ENCODE peak calls at places on chromosomes 11 and 22, in nine cellular contexts. One of them, this sample, is unnamed.

GRCh38 chr11:118002541-118003019 is 16.4 kb downstream of the IL10RA start:
- DNase-seq in GM23338: peak; percentile 35
- DNase-seq in psoas muscle: no peak
- DNase-seq in choroid plexus epithelial cell: no peak
- DNase-seq in ovary: peak; percentile 57
- DNase-seq in body of pancreas: peak; percentile 32
- DNase-seq in progenitor cell of endocrine pancreas: no peak
- DNase-seq in fibroblast of pulmonary artery: peak; percentile 52
- DNase-seq in CD8-positive, alpha-beta T cell: no peak
- DNase-seq in this sample: no peak

GRCh38 chr11:46049325-46049860 is 71.9 kb downstream of the PHF21A start:
- DNase-seq in body of pancreas: no peak
- DNase-seq in ovary: no peak
- DNase-seq in choroid plexus epithelial cell: no peak
- DNase-seq in fibroblast of pulmonary artery: no peak
- DNase-seq in GM23338: no peak
- DNase-seq in psoas muscle: no peak
- DNase-seq in progenitor cell of endocrine pancreas: no peak
- DNase-seq in CD8-positive, alpha-beta T cell: no peak
- DNase-seq in this sample: no peak

GRCh38 chr11:76025817-76026216 is 180.5 kb downstream of the WNT11 start:
- DNase-seq in ovary: no peak
- DNase-seq in choroid plexus epithelial cell: no peak
- DNase-seq in CD8-positive, alpha-beta T cell: no peak
- DNase-seq in GM23338: no peak
- DNase-seq in psoas muscle: no peak
- DNase-seq in progenitor cell of endocrine pancreas: no peak
- DNase-seq in body of pancreas: no peak
- DNase-seq in fibroblast of pulmonary artery: no peak
- DNase-seq in this sample: no peak

GRCh38 chr11:737366-737765 is 9.9 kb upstream of the TALDO1 start:
- DNase-seq in psoas muscle: no peak
- DNase-seq in fibroblast of pulmonary artery: no peak
- DNase-seq in GM23338: no peak
- DNase-seq in body of pancreas: no peak
- DNase-seq in CD8-positive, alpha-beta T cell: no peak
- DNase-seq in choroid plexus epithelial cell: no peak
- DNase-seq in ovary: no peak
- DNase-seq in progenitor cell of endocrine pancreas: no peak
- DNase-seq in this sample: no peak

GRCh38 chr11:78907636-78908035 is 333.0 kb upstream of the NARS2 start:
- DNase-seq in ovary: no peak
- DNase-seq in body of pancreas: no peak
- DNase-seq in CD8-positive, alpha-beta T cell: no peak
- DNase-seq in fibroblast of pulmonary artery: no peak
- DNase-seq in GM23338: no peak
- DNase-seq in choroid plexus epithelial cell: no peak
- DNase-seq in psoas muscle: no peak
- DNase-seq in progenitor cell of endocrine pancreas: no peak
- DNase-seq in this sample: no peak

GRCh38 chr11:87301785-87302540 is 264.2 kb downstream of the TMEM135 start:
- DNase-seq in progenitor cell of endocrine pancreas: no peak
- DNase-seq in GM23338: peak; percentile 37
- DNase-seq in ovary: no peak
- DNase-seq in body of pancreas: no peak
- DNase-seq in fibroblast of pulmonary artery: no peak
- DNase-seq in choroid plexus epithelial cell: peak; percentile 32
- DNase-seq in CD8-positive, alpha-beta T cell: no peak
- DNase-seq in psoas muscle: no peak
- DNase-seq in this sample: no peak

GRCh38 chr22:25514436-25514835 is 50.0 kb upstream of the GRK3 start:
- DNase-seq in progenitor cell of endocrine pancreas: no peak
- DNase-seq in ovary: no peak
- DNase-seq in body of pancreas: no peak
- DNase-seq in fibroblast of pulmonary artery: no peak
- DNase-seq in CD8-positive, alpha-beta T cell: no peak
- DNase-seq in GM23338: peak; percentile 83
- DNase-seq in choroid plexus epithelial cell: no peak
- DNase-seq in psoas muscle: no peak
- DNase-seq in this sample: no peak

GRCh38 chr11:70883973-70884688 is 368.2 kb downstream of the SHANK2 start:
- DNase-seq in GM23338: no peak
- DNase-seq in fibroblast of pulmonary artery: no peak
- DNase-seq in body of pancreas: no peak
- DNase-seq in CD8-positive, alpha-beta T cell: no peak
- DNase-seq in ovary: no peak
- DNase-seq in psoas muscle: no peak
- DNase-seq in choroid plexus epithelial cell: no peak
- DNase-seq in progenitor cell of endocrine pancreas: no peak
- DNase-seq in this sample: no peak

GRCh38 chr11:44236261-44236660 is 73.7 kb downstream of the ALX4 start:
- DNase-seq in ovary: no peak
- DNase-seq in body of pancreas: no peak
- DNase-seq in GM23338: no peak
- DNase-seq in fibroblast of pulmonary artery: no peak
- DNase-seq in CD8-positive, alpha-beta T cell: no peak
- DNase-seq in choroid plexus epithelial cell: no peak
- DNase-seq in progenitor cell of endocrine pancreas: no peak
- DNase-seq in psoas muscle: no peak
- DNase-seq in this sample: no peak

GRCh38 chr11:16001044-16001568 is 355.2 kb downstream of the SOX6 start:
- DNase-seq in fibroblast of pulmonary artery: no peak
- DNase-seq in psoas muscle: no peak
- DNase-seq in body of pancreas: no peak
- DNase-seq in GM23338: no peak
- DNase-seq in progenitor cell of endocrine pancreas: no peak
- DNase-seq in ovary: no peak
- DNase-seq in choroid plexus epithelial cell: no peak
- DNase-seq in CD8-positive, alpha-beta T cell: no peak
- DNase-seq in this sample: no peak

GRCh38 chr11:16007514-16007913 is 348.8 kb downstream of the SOX6 start:
- DNase-seq in progenitor cell of endocrine pancreas: no peak
- DNase-seq in fibroblast of pulmonary artery: no peak
- DNase-seq in GM23338: no peak
- DNase-seq in ovary: no peak
- DNase-seq in CD8-positive, alpha-beta T cell: no peak
- DNase-seq in choroid plexus epithelial cell: no peak
- DNase-seq in body of pancreas: no peak
- DNase-seq in psoas muscle: no peak
- DNase-seq in this sample: no peak

GRCh38 chr11:16000065-16000464 is 356.3 kb downstream of the SOX6 start:
- DNase-seq in body of pancreas: no peak
- DNase-seq in ovary: no peak
- DNase-seq in CD8-positive, alpha-beta T cell: no peak
- DNase-seq in psoas muscle: no peak
- DNase-seq in fibroblast of pulmonary artery: peak; percentile 84
- DNase-seq in GM23338: no peak
- DNase-seq in progenitor cell of endocrine pancreas: no peak
- DNase-seq in choroid plexus epithelial cell: peak; percentile 77
- DNase-seq in this sample: no peak

GRCh38 chr11:16002942-16003341 is 353.4 kb downstream of the SOX6 start:
- DNase-seq in progenitor cell of endocrine pancreas: no peak
- DNase-seq in ovary: no peak
- DNase-seq in psoas muscle: peak; percentile 51
- DNase-seq in GM23338: no peak
- DNase-seq in fibroblast of pulmonary artery: no peak
- DNase-seq in CD8-positive, alpha-beta T cell: no peak
- DNase-seq in choroid plexus epithelial cell: no peak
- DNase-seq in body of pancreas: no peak
- DNase-seq in this sample: no peak

DNA sequence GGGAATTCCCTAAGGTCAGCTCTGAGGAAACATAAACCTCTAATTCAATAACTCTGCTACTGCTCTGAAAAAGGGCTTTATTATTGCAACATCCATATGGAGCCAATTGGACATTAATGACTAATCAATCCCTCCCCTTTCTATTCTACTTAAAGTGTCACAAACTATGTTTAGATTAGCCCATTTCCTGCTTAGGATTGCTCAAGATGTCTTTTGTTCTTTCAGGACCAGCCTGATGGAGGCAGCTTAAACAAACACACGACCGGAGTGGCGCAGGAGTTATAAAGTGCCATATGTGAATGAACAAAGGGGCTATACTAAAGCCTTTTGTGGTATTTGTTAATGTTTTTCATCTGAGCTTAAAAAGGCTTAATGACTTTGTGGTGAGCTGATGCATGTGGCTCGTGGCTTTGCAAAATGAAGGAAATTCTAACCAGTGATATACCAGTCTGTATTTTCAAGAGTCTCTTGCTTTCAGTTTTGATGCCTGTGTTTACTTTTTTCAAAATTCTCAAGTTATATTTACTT is 354.4 kb downstream of the SOX6 start:
- DNase-seq in body of pancreas: peak; percentile 29
- DNase-seq in progenitor cell of endocrine pancreas: no peak
- DNase-seq in fibroblast of pulmonary artery: peak; percentile 96
- DNase-seq in ovary: no peak
- DNase-seq in CD8-positive, alpha-beta T cell: no peak
- DNase-seq in psoas muscle: no peak
- DNase-seq in GM23338: peak; percentile 6
- DNase-seq in choroid plexus epithelial cell: peak; percentile 73
- DNase-seq in this sample: no peak
- TF ChIP-seq CTCF in body of pancreas: no peak
- TF ChIP-seq CTCF in progenitor cell of endocrine pancreas: no peak
- TF ChIP-seq CTCF in fibroblast of pulmonary artery: no peak
- TF ChIP-seq CTCF in ovary: no peak
- TF ChIP-seq CTCF in CD8-positive, alpha-beta T cell: no peak
- TF ChIP-seq CTCF in psoas muscle: no peak
- TF ChIP-seq CTCF in GM23338: no peak
- TF ChIP-seq CTCF in choroid plexus epithelial cell: no peak
- TF ChIP-seq CTCF in this sample: no peak

GRCh38 chr11:108654994-108655631 is 9.8 kb upstream of the DDX10 start:
- DNase-seq in progenitor cell of endocrine pancreas: no peak
- DNase-seq in ovary: no peak
- DNase-seq in fibroblast of pulmonary artery: peak; percentile 72
- DNase-seq in CD8-positive, alpha-beta T cell: peak; percentile 16
- DNase-seq in body of pancreas: peak; percentile 69
- DNase-seq in choroid plexus epithelial cell: peak; percentile 79
- DNase-seq in psoas muscle: no peak
- DNase-seq in GM23338: peak; percentile 69
- DNase-seq in this sample: no peak
- TF ChIP-seq CTCF in progenitor cell of endocrine pancreas: peak; percentile 73
- TF ChIP-seq CTCF in ovary: no peak
- TF ChIP-seq CTCF in fibroblast of pulmonary artery: peak; percentile 67
- TF ChIP-seq CTCF in CD8-positive, alpha-beta T cell: peak; percentile 45
- TF ChIP-seq CTCF in body of pancreas: peak; percentile 54
- TF ChIP-seq CTCF in choroid plexus epithelial cell: peak; percentile 82
- TF ChIP-seq CTCF in psoas muscle: peak; percentile 55
- TF ChIP-seq CTCF in GM23338: peak; percentile 83
- TF ChIP-seq CTCF in this sample: no peak

DNA sequence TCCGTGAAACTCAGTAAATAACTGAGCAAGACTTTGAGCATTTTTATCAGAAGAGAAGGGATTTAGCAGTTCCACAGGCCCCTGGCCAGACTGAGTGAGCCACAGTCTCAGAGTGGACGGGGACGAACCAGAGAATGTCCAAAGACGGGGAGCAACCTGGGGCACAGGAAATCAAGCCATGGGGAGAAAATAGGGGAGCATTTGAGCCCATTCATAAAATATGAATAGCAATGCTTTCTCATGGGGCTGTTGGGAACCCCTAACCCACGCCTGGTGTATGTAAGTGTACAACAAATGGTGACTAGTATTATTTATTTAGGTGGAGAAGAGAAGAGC is 3.6 kb upstream of the VSIG10L2 start:
- DNase-seq in ovary: no peak
- DNase-seq in fibroblast of pulmonary artery: no peak
- DNase-seq in body of pancreas: no peak
- DNase-seq in choroid plexus epithelial cell: no peak
- DNase-seq in GM23338: no peak
- DNase-seq in CD8-positive, alpha-beta T cell: no peak
- DNase-seq in progenitor cell of endocrine pancreas: no peak
- DNase-seq in psoas muscle: no peak
- DNase-seq in this sample: no peak
- TF ChIP-seq CTCF in ovary: no peak
- TF ChIP-seq CTCF in fibroblast of pulmonary artery: no peak
- TF ChIP-seq CTCF in body of pancreas: no peak
- TF ChIP-seq CTCF in choroid plexus epithelial cell: no peak
- TF ChIP-seq CTCF in GM23338: no peak
- TF ChIP-seq CTCF in CD8-positive, alpha-beta T cell: peak; percentile 60
- TF ChIP-seq CTCF in progenitor cell of endocrine pancreas: no peak
- TF ChIP-seq CTCF in psoas muscle: no peak
- TF ChIP-seq CTCF in this sample: no peak

DNA sequence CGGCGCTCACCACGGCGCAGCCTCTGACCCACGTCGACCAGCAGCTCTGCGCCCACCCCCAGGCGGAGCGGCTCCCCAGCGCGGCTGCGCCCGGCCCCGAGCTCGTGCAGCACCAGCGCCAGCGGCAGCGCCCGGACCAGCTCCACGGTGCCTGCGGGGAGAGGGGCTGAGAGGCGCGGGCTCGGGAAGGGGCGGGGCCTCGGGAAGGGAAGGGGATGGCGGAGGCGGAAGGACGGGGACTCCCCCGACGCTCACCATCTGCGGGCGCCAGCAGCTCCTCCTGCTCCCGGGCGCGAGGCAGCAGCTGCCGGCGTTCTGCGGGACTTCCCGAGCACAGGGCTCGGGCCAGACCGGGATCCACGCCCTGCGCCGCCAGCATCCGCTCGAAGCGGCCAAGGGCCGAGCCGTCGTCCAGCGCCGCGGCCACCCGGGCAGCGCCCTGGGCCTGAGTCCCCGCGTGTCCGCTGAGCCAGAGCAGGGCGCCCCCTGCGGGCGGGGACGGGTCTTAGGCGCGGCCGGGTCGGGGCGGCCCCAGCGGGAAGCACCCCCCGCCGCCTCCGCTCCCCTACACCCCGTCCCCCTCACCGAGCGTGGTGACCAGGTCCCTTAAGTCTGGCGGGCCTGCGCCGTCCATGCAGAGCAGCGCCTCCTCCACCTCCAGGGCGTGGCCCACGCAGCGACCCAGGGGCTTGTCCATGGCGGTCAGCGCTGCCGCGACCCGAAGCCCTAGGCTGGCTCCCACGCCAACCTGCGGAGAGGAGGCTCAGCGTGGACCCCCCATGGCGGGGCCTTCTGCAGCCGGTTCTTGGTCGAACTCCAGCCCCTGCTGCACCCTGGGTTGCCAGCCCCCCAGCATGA is 822 bp upstream of the SCO2 start:
- DNase-seq in CD8-positive, alpha-beta T cell: peak; percentile 77
- DNase-seq in fibroblast of pulmonary artery: peak; percentile 79
- DNase-seq in GM23338: peak; percentile 75
- DNase-seq in choroid plexus epithelial cell: peak; percentile 83
- DNase-seq in ovary: peak; percentile 85
- DNase-seq in psoas muscle: peak; percentile 89
- DNase-seq in body of pancreas: peak; percentile 79
- DNase-seq in progenitor cell of endocrine pancreas: peak; percentile 70
- DNase-seq in this sample: peak; percentile 88
- TF ChIP-seq CTCF in CD8-positive, alpha-beta T cell: peak; percentile 64
- TF ChIP-seq CTCF in fibroblast of pulmonary artery: no peak
- TF ChIP-seq CTCF in GM23338: peak; percentile 46
- TF ChIP-seq CTCF in choroid plexus epithelial cell: peak; percentile 33
- TF ChIP-seq CTCF in ovary: peak; percentile 50
- TF ChIP-seq CTCF in psoas muscle: peak; percentile 33
- TF ChIP-seq CTCF in body of pancreas: peak; percentile 46
- TF ChIP-seq CTCF in progenitor cell of endocrine pancreas: peak; percentile 69
- TF ChIP-seq CTCF in this sample: no peak

DNA sequence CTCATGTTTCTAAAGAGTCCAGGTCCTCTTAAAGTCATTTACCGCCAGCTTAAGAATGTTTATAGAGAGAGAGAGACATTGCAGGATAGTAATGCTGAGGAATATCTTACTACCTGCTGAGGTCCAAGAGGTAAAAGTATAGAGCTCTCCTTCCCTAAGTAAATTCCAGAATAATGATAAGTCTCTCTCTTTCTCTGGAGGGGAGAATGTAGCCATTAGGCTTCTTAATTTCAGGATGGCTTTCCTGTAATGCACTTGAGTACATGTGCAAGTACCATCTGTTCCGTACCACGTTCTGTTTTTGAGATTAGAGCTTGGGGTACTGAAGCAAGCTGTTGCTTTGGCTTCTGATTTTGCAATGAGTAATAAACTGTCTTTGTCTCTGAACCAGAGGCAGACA is 1314.0 kb downstream of the JRKL start:
- DNase-seq in choroid plexus epithelial cell: no peak
- DNase-seq in CD8-positive, alpha-beta T cell: no peak
- DNase-seq in fibroblast of pulmonary artery: no peak
- DNase-seq in ovary: no peak
- DNase-seq in body of pancreas: no peak
- DNase-seq in psoas muscle: no peak
- DNase-seq in progenitor cell of endocrine pancreas: no peak
- DNase-seq in GM23338: no peak
- DNase-seq in this sample: no peak
- TF ChIP-seq CTCF in choroid plexus epithelial cell: no peak
- TF ChIP-seq CTCF in CD8-positive, alpha-beta T cell: no peak
- TF ChIP-seq CTCF in fibroblast of pulmonary artery: no peak
- TF ChIP-seq CTCF in ovary: no peak
- TF ChIP-seq CTCF in body of pancreas: no peak
- TF ChIP-seq CTCF in psoas muscle: no peak
- TF ChIP-seq CTCF in progenitor cell of endocrine pancreas: no peak
- TF ChIP-seq CTCF in GM23338: no peak
- TF ChIP-seq CTCF in this sample: no peak